ENCODE peak calls at places on chromosome 17, in seven cellular contexts. A is T follicular helper cell, J is mucosa of descending colon, W is EL, S is hypothalamus, G is NCI-H1092, C is skeletal muscle cell. N is an unnamed sample.

GRCh38 chr17:50143461-50144176 is 6.9 kb downstream of the PPP1R9B start:
- DNase-seq in W (no peak), J (no peak), G (no peak), C (no peak), A (no peak), S (no peak), N (no peak)

GRCh38 chr17:66787914-66788313 is 47.0 kb upstream of the CACNG5 start:
- DNase-seq in S (no peak), W (no peak), J (no peak), A (no peak), G (no peak), C (no peak), N (no peak)

GRCh38 chr17:39261286-39261685 is 35.5 kb upstream of the STAC2 start:
- DNase-seq in J (no peak), G (no peak), W (no peak), S (no peak), C (no peak), A (no peak), N (no peak)

GRCh38 chr17:48392836-48393235 is 37.2 kb downstream of the SKAP1 start:
- DNase-seq in S (no peak), G (no peak), J (no peak), C (no peak), W (no peak), A (no peak), N (no peak)

GRCh38 chr17:65121916-65122821 is 15.0 kb upstream of the RGS9 start:
- DNase-seq in C (no peak), G (no peak), A (no peak), W (no peak), S (no peak), J (no peak), N (no peak)

GRCh38 chr17:20073056-20073979 is 64.2 kb downstream of the SPECC1 start:
- DNase-seq in W (no peak), J (peak), S (peak), G (no peak), C (no peak), A (no peak), N (peak)

GRCh38 chr17:30551666-30552339 is 74.6 kb downstream of the GOSR1 start:
- DNase-seq in G (no peak), S (no peak), A (no peak), W (no peak), J (no peak), C (no peak), N (no peak)

GRCh38 chr17:38897671-38898290 is 27.6 kb upstream of the LASP1NB start:
- DNase-seq in C (no peak), J (no peak), A (no peak), S (peak), W (no peak), G (no peak), N (no peak)

GRCh38 chr17:81803728-81804558 is at the start of gene GCGR:
- DNase-seq in J (no peak), A (no peak), G (no peak), C (no peak), W (no peak), S (no peak), N (no peak)

GRCh38 chr17:37702605-37703004 is 42.3 kb downstream of the HNF1B start:
- DNase-seq in J (no peak), W (peak), A (no peak), S (no peak), C (peak), G (no peak), N (no peak)

GRCh38 chr17:39625198-39625769 is 1.5 kb upstream of the PPP1R1B start:
- DNase-seq in A (no peak), C (no peak), J (peak), G (no peak), S (no peak), W (no peak), N (no peak)

GRCh38 chr17:80297996-80298560 is 37.4 kb downstream of the RNF213 start:
- DNase-seq in S (no peak), G (no peak), J (no peak), C (no peak), W (no peak), A (no peak), N (no peak)

GRCh38 chr17:45410144-45411091 is 22.3 kb downstream of the ARHGAP27 start:
- DNase-seq in W (no peak), S (peak), A (peak), J (peak), G (no peak), C (no peak), N (peak)

GRCh38 chr17:82435601-82436583 is 14.7 kb downstream of the CYBC1 start:
- DNase-seq in J (no peak), S (no peak), C (no peak), A (no peak), G (no peak), W (no peak), N (no peak)

GRCh38 chr17:15240617-15241016 is 24.5 kb downstream of the PMP22 start:
- DNase-seq in A (no peak), W (no peak), S (no peak), G (no peak), J (no peak), C (no peak), N (no peak)

GRCh38 chr17:78611636-78612035 is 34.4 kb upstream of the DNAH17 start:
- DNase-seq in G (no peak), A (no peak), W (no peak), J (no peak), C (no peak), S (no peak), N (no peak)

GRCh38 chr17:63275318-63275967 is 170.7 kb downstream of the CYB561 start:
- DNase-seq in A (no peak), C (peak), G (no peak), J (no peak), W (peak), S (no peak), N (no peak)

GRCh38 chr17:8345052-8345690 is 5.5 kb downstream of the ODF4 start:
- DNase-seq in A (no peak), J (no peak), S (no peak), W (no peak), C (no peak), G (no peak), N (no peak)

GRCh38 chr17:44191941-44192496 is 5.2 kb downstream of the TMUB2 start:
- DNase-seq in G (no peak), A (no peak), S (no peak), J (peak), C (no peak), W (no peak), N (no peak)

GRCh38 chr17:64448665-64449512 is at the start of gene MILR1:
- DNase-seq in W (peak), C (peak), S (no peak), A (no peak), J (no peak), G (no peak), N (no peak)

GRCh38 chr17:78568494-78569115 is 8.6 kb downstream of the DNAH17 start:
- DNase-seq in W (peak), A (no peak), S (no peak), G (no peak), J (no peak), C (no peak), N (no peak)

GRCh38 chr17:28725166-28725659 is 820 bp downstream of the TLCD1 start:
- DNase-seq in C (no peak), S (no peak), G (no peak), W (peak), A (no peak), J (no peak), N (no peak)

GRCh38 chr17:79572136-79572915 is 38.5 kb downstream of the RBFOX3 start:
- DNase-seq in G (no peak), C (no peak), J (no peak), A (no peak), S (no peak), W (no peak), N (no peak)

GRCh38 chr17:80007009-80007752 is 28.5 kb downstream of the TBC1D16 start:
- DNase-seq in S (no peak), W (no peak), C (no peak), A (no peak), G (no peak), J (no peak), N (no peak)

GRCh38 chr17:9371019-9371418 is 204.6 kb downstream of the STX8 start:
- DNase-seq in G (peak), S (no peak), A (no peak), W (peak), C (peak), J (no peak), N (no peak)

GRCh38 chr17:35486920-35487727 is 38.6 kb upstream of the SLFN13 start:
- DNase-seq in S (no peak), C (peak), G (no peak), J (peak), A (peak), W (peak), N (peak)

GRCh38 chr17:32335647-32336046 is 6.3 kb downstream of the C17orf75 start:
- DNase-seq in G (no peak), C (peak), A (no peak), J (no peak), S (no peak), W (peak), N (no peak)

GRCh38 chr17:61235821-61236197 is 163.8 kb upstream of the TBX2 start:
- DNase-seq in S (peak), C (no peak), W (peak), J (no peak), A (no peak), G (no peak), N (no peak)

GRCh38 chr17:28533091-28533670 is 19.2 kb downstream of the UNC119 start:
- DNase-seq in S (no peak), J (peak), A (no peak), C (no peak), W (no peak), G (no peak), N (no peak)

GRCh38 chr17:64728041-64728695 is 66.1 kb upstream of the SMURF2 start:
- DNase-seq in S (no peak), A (no peak), W (no peak), G (no peak), J (no peak), C (no peak), N (no peak)

GRCh38 chr17:81665205-81666091 is 957 bp downstream of the OXLD1 start:
- DNase-seq in S (no peak), G (no peak), J (peak), C (no peak), W (peak), A (no peak), N (no peak)

GRCh38 chr17:69434164-69434579 is 19.7 kb downstream of the MAP2K6 start:
- DNase-seq in S (peak), G (no peak), A (no peak), J (no peak), C (peak), W (peak), N (no peak)

GRCh38 chr17:42653179-42654124 is 5.6 kb upstream of the TUBG2 start:
- DNase-seq in W (peak), A (no peak), J (peak), G (no peak), S (peak), C (no peak), N (no peak)

GRCh38 chr17:60086822-60087591 is 8.3 kb upstream of the HEATR6 start:
- DNase-seq in G (no peak), A (no peak), C (no peak), S (no peak), J (no peak), W (peak), N (no peak)